ENCODE peak calls at places on chromosomes 3 and 15, in eight cellular contexts. C is adipocyte; G is iPS-NIHi11; S is activated naive CD4-positive, alpha-beta T cell treated with anti-CD3 and anti-CD28 coated beads, Interleukin-2, amount 10 ng/mL, durations not matched to agents 7 days and 5 days; M is activated CD8-positive, alpha-beta T cell treated with anti-CD3 and anti-CD28 coated beads, Interleukin-2, amount 10 ng/mL, durations not matched to agents 7 days and 5 days; J is AG20443; P is frontal cortex; W is upper lobe of right lung. V is an unnamed sample.

GRCh38 chr3:169295126-169295525 is 368.4 kb downstream of the MECOM start:
- DNase-seq in C (no peak), S (no peak), P (no peak), J (no peak), M (no peak), W (no peak), G (no peak), V (no peak)

GRCh38 chr15:43105077-43105769 is 615 bp downstream of the UBR1 start:
- DNase-seq in S (peak; percentile 55), W (no peak), P (no peak), C (no peak), G (peak; percentile 12), J (peak; percentile 11), M (peak; percentile 51), V (peak; percentile 31)

GRCh38 chr3:143974877-143975238 is 3.2 kb downstream of the DIPK2A start:
- DNase-seq in W (no peak), P (no peak), C (peak; percentile 56), S (no peak), G (no peak), M (no peak), J (no peak), V (no peak)

GRCh38 chr3:23981136-23981535 is 36.0 kb downstream of the NR1D2 start:
- DNase-seq in M (no peak), C (no peak), P (no peak), G (no peak), W (no peak), J (no peak), S (no peak), V (no peak)

GRCh38 chr3:111252795-111253194 is 181.2 kb downstream of the NECTIN3 start:
- DNase-seq in C (peak; percentile 47), G (peak; percentile 52), M (no peak), S (no peak), W (no peak), P (no peak), J (peak; percentile 73), V (peak; percentile 66)

GRCh38 chr3:55704521-55704920 is 217.4 kb upstream of the WNT5A start:
- DNase-seq in P (no peak), W (no peak), M (no peak), S (no peak), G (no peak), J (peak; percentile 43), C (peak; percentile 86), V (no peak)

GRCh38 chr3:10224794-10225660 is 23.2 kb upstream of the TATDN2 start:
- DNase-seq in G (peak; percentile 80), P (peak; percentile 77), S (peak; percentile 77), W (no peak), M (peak; percentile 79), J (peak; percentile 85), C (peak; percentile 82), V (peak; percentile 90)

GRCh38 chr15:94671845-94672524 is 440.6 kb downstream of the MCTP2 start:
- DNase-seq in P (peak; percentile 16), J (peak; percentile 16), S (no peak), W (no peak), G (peak; percentile 67), C (peak; percentile 4), M (no peak), V (peak; percentile 32)

GRCh38 chr3:140827894-140828293 is 113.7 kb upstream of the SLC25A36 start:
- DNase-seq in J (no peak), G (no peak), S (no peak), C (no peak), P (no peak), M (no peak), W (no peak), V (no peak)

GRCh38 chr3:71525376-71525775 is 58.2 kb downstream of the FOXP1 start:
- DNase-seq in S (no peak), W (no peak), J (no peak), P (no peak), M (no peak), C (no peak), G (no peak), V (no peak)